ENCODE peak calls at places on chromosomes 13 and 19, in four cellular contexts. One of them, this sample, is unnamed.

GRCh38 chr19:618674-619285 is 14.6 kb downstream of the POLRMT start:
- DNase-seq in lower lobe of right lung: no peak
- DNase-seq in gastrocnemius medialis: no peak
- DNase-seq in fibroblast of lung: no peak
- DNase-seq in this sample: no peak

GRCh38 chr19:47274891-47275865 is 493 bp downstream of the INAFM1 start:
- DNase-seq in lower lobe of right lung: peak
- DNase-seq in gastrocnemius medialis: no peak
- DNase-seq in fibroblast of lung: no peak
- DNase-seq in this sample: no peak

GRCh38 chr13:40439928-40440327 is 226.5 kb downstream of the FOXO1 start:
- DNase-seq in lower lobe of right lung: no peak
- DNase-seq in gastrocnemius medialis: peak
- DNase-seq in fibroblast of lung: no peak
- DNase-seq in this sample: no peak

GRCh38 chr19:1000095-1000494 is at the start of gene GRIN3B:
- DNase-seq in lower lobe of right lung: peak
- DNase-seq in gastrocnemius medialis: no peak
- DNase-seq in fibroblast of lung: peak
- DNase-seq in this sample: peak

GRCh38 chr19:13463296-13463695 is 43.0 kb downstream of the CACNA1A start:
- DNase-seq in lower lobe of right lung: no peak
- DNase-seq in gastrocnemius medialis: no peak
- DNase-seq in fibroblast of lung: peak
- DNase-seq in this sample: peak

GRCh38 chr13:49225358-49226042 is 5.4 kb downstream of the MLNR start:
- DNase-seq in lower lobe of right lung: no peak
- DNase-seq in gastrocnemius medialis: no peak
- DNase-seq in fibroblast of lung: no peak
- DNase-seq in this sample: no peak

GRCh38 chr13:60182907-60183306 is 19.2 kb upstream of the DIAPH3 start:
- DNase-seq in lower lobe of right lung: no peak
- DNase-seq in gastrocnemius medialis: no peak
- DNase-seq in fibroblast of lung: no peak
- DNase-seq in this sample: no peak

GRCh38 chr13:34114581-34114980 is 296.6 kb downstream of the RFC3 start:
- DNase-seq in lower lobe of right lung: no peak
- DNase-seq in gastrocnemius medialis: no peak
- DNase-seq in fibroblast of lung: no peak
- DNase-seq in this sample: no peak

GRCh38 chr19:5615756-5616327 is 6.7 kb downstream of the SAFB2 start:
- DNase-seq in lower lobe of right lung: no peak
- DNase-seq in gastrocnemius medialis: no peak
- DNase-seq in fibroblast of lung: no peak
- DNase-seq in this sample: no peak

GRCh38 chr19:46471778-46472543 is 598 bp upstream of the PNMA8A start:
- DNase-seq in lower lobe of right lung: no peak
- DNase-seq in gastrocnemius medialis: no peak
- DNase-seq in fibroblast of lung: no peak
- DNase-seq in this sample: no peak

GRCh38 chr13:70964124-70964523 is 855.9 kb upstream of the KLHL1 start:
- DNase-seq in lower lobe of right lung: no peak
- DNase-seq in gastrocnemius medialis: no peak
- DNase-seq in fibroblast of lung: peak
- DNase-seq in this sample: no peak

DNA sequence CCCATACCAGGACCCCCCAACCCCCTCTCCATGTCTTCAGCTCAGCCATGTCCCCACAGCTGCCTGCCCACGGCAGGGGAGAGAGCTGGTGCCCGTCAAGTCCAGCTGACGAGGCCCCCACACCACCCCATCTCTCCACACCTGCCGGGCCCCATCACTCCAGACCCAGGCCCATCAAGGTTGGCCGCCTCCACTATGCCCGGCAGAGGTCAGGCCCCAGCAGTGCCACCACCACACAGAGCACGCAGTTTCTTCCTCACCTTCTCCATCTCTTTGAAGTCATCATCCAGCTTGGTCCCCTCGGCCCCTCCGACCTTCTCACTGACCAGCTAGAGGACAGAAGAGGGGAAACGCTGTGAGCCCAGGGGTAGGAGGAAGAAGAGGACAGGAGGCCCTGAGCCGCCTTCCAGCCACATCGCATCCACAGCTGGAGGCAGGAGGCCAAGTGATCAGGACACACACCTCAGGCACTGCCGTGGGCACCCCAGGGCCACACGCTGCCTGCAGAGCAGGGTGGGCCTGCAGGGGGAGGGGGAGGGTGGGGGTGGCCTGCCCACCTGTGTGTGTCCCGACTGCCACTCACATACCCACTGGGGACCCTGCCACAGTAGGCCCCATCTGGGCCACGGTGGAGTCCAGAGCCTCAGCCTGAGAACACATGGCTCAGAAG is 23.4 kb downstream of the MPND start:
- DNase-seq in lower lobe of right lung: no peak
- DNase-seq in gastrocnemius medialis: no peak
- DNase-seq in fibroblast of lung: no peak
- DNase-seq in this sample: no peak
- H3K27ac ChIP-seq in lower lobe of right lung: no peak
- H3K27ac ChIP-seq in gastrocnemius medialis: no peak
- H3K27ac ChIP-seq in fibroblast of lung: no peak
- H3K27ac ChIP-seq in this sample: no peak

GRCh38 chr13:109872864-109873263 is 86.5 kb upstream of the IRS2 start:
- DNase-seq in lower lobe of right lung: no peak
- DNase-seq in gastrocnemius medialis: no peak
- DNase-seq in fibroblast of lung: no peak
- DNase-seq in this sample: no peak

GRCh38 chr13:109871018-109871370 is 84.6 kb upstream of the IRS2 start:
- DNase-seq in lower lobe of right lung: no peak
- DNase-seq in gastrocnemius medialis: no peak
- DNase-seq in fibroblast of lung: peak
- DNase-seq in this sample: no peak

GRCh38 chr13:109868583-109869311 is 82.4 kb upstream of the IRS2 start:
- DNase-seq in lower lobe of right lung: no peak
- DNase-seq in gastrocnemius medialis: no peak
- DNase-seq in fibroblast of lung: peak
- DNase-seq in this sample: no peak

GRCh38 chr13:109869312-109870237 is 83.2 kb upstream of the IRS2 start:
- DNase-seq in lower lobe of right lung: peak
- DNase-seq in gastrocnemius medialis: peak
- DNase-seq in fibroblast of lung: peak
- DNase-seq in this sample: peak

GRCh38 chr13:109870281-109871017 is 84.1 kb upstream of the IRS2 start:
- DNase-seq in lower lobe of right lung: no peak
- DNase-seq in gastrocnemius medialis: no peak
- DNase-seq in fibroblast of lung: no peak
- DNase-seq in this sample: no peak
- H3K27ac ChIP-seq in lower lobe of right lung: peak
- H3K27ac ChIP-seq in gastrocnemius medialis: no peak
- H3K27ac ChIP-seq in fibroblast of lung: peak
- H3K27ac ChIP-seq in this sample: no peak

GRCh38 chr19:38720559-38721236 is 23.6 kb downstream of the CAPN12 start:
- DNase-seq in lower lobe of right lung: no peak
- DNase-seq in gastrocnemius medialis: no peak
- DNase-seq in fibroblast of lung: no peak
- DNase-seq in this sample: no peak
- H3K27ac ChIP-seq in lower lobe of right lung: peak
- H3K27ac ChIP-seq in gastrocnemius medialis: peak
- H3K27ac ChIP-seq in fibroblast of lung: no peak
- H3K27ac ChIP-seq in this sample: peak

GRCh38 chr13:100363351-100363750 is 225.2 kb downstream of the GGACT start:
- DNase-seq in lower lobe of right lung: no peak
- DNase-seq in gastrocnemius medialis: no peak
- DNase-seq in fibroblast of lung: peak
- DNase-seq in this sample: no peak

GRCh38 chr13:100361504-100361903 is 227.1 kb downstream of the GGACT start:
- DNase-seq in lower lobe of right lung: no peak
- DNase-seq in gastrocnemius medialis: no peak
- DNase-seq in fibroblast of lung: peak
- DNase-seq in this sample: peak

GRCh38 chr13:100365678-100366077 is 222.9 kb downstream of the GGACT start:
- DNase-seq in lower lobe of right lung: no peak
- DNase-seq in gastrocnemius medialis: no peak
- DNase-seq in fibroblast of lung: no peak
- DNase-seq in this sample: no peak

GRCh38 chr13:100362371-100362770 is 226.2 kb downstream of the GGACT start:
- DNase-seq in lower lobe of right lung: no peak
- DNase-seq in gastrocnemius medialis: no peak
- DNase-seq in fibroblast of lung: no peak
- DNase-seq in this sample: no peak

GRCh38 chr13:100363874-100364273 is 224.7 kb downstream of the GGACT start:
- DNase-seq in lower lobe of right lung: no peak
- DNase-seq in gastrocnemius medialis: no peak
- DNase-seq in fibroblast of lung: peak
- DNase-seq in this sample: peak
- H3K27ac ChIP-seq in lower lobe of right lung: no peak
- H3K27ac ChIP-seq in gastrocnemius medialis: no peak
- H3K27ac ChIP-seq in fibroblast of lung: peak
- H3K27ac ChIP-seq in this sample: no peak

GRCh38 chr19:19101540-19101939 is 36.7 kb downstream of the TMEM161A start:
- DNase-seq in lower lobe of right lung: no peak
- DNase-seq in gastrocnemius medialis: no peak
- DNase-seq in fibroblast of lung: no peak
- DNase-seq in this sample: no peak
- H3K27ac ChIP-seq in lower lobe of right lung: no peak
- H3K27ac ChIP-seq in gastrocnemius medialis: no peak
- H3K27ac ChIP-seq in fibroblast of lung: no peak
- H3K27ac ChIP-seq in this sample: no peak

DNA sequence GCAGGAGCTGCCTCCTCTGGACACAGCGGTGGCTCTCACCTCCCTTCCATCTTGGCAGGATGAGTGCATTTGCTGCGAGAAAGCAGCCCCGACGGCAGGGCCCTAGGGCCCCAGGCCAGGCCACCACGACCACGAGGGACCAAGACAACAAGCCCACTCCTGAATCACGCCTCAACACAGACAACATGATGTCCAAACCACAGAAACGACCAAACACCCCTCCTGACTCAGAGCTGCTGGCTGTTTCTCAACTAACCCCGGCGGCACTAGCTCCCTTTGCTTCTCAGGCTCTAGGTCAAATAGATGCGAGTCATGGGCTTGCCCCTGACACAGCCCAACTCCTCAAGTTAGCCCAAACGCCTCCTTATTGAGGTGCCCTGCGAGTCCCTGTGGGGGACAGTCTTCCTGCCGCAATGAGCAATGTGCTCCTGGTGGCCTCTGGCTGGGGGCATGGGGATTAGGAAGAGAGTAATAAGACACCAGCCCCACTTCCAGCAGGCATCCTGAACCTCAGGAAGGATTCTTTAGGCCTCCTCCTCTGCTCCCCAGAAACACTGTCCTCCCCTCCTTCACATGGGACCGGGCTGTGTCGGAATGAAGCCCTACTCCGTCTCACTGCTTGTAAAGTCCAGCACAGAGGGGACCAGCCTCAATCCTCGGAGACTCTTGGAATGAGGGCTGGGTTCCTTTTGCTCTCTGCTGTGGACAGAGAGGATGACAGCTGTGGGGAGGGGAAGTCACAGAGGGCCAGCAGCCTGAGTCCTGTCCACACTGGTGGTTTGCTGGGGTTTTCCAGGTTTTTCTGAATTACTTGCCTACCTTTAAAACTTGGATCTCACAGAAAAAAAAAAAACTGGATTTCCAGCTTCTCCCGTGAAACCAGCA is 6.9 kb upstream of the ATF5 start:
- DNase-seq in lower lobe of right lung: no peak
- DNase-seq in gastrocnemius medialis: no peak
- DNase-seq in fibroblast of lung: peak
- DNase-seq in this sample: peak
- H3K27ac ChIP-seq in lower lobe of right lung: no peak
- H3K27ac ChIP-seq in gastrocnemius medialis: no peak
- H3K27ac ChIP-seq in fibroblast of lung: peak
- H3K27ac ChIP-seq in this sample: no peak

This sample was measured in mammary epithelial cell.